ENCODE peak calls at places on chromosomes 4 and X, in seven cellular contexts. One of them, this sample, is unnamed.

GRCh38 chrX:114584434-114584943 is 603 bp downstream of the HTR2C start:
- DNase-seq in stomach: no peak
- DNase-seq in fibroblast of mammary gland: peak
- DNase-seq in psoas muscle: no peak
- DNase-seq in esophagus squamous epithelium: no peak
- DNase-seq in ascending aorta: no peak
- DNase-seq in spleen: peak
- DNase-seq in this sample: no peak

GRCh38 chrX:40539214-40540142 is 41.3 kb upstream of the ATP6AP2 start:
- DNase-seq in stomach: no peak
- DNase-seq in fibroblast of mammary gland: peak
- DNase-seq in psoas muscle: peak
- DNase-seq in esophagus squamous epithelium: no peak
- DNase-seq in ascending aorta: peak
- DNase-seq in spleen: peak
- DNase-seq in this sample: no peak

GRCh38 chrX:19964017-19964710 is 26.7 kb downstream of the BCLAF3 start:
- DNase-seq in stomach: no peak
- DNase-seq in fibroblast of mammary gland: peak
- DNase-seq in psoas muscle: no peak
- DNase-seq in esophagus squamous epithelium: no peak
- DNase-seq in ascending aorta: no peak
- DNase-seq in spleen: no peak
- DNase-seq in this sample: no peak

GRCh38 chr4:72744103-72744725 is 175.2 kb upstream of the ADAMTS3 start:
- DNase-seq in stomach: no peak
- DNase-seq in fibroblast of mammary gland: no peak
- DNase-seq in psoas muscle: no peak
- DNase-seq in esophagus squamous epithelium: no peak
- DNase-seq in ascending aorta: no peak
- DNase-seq in spleen: no peak
- DNase-seq in this sample: no peak

GRCh38 chrX:49204709-49205108 is 4.7 kb upstream of the SYP start:
- DNase-seq in stomach: no peak
- DNase-seq in fibroblast of mammary gland: no peak
- DNase-seq in psoas muscle: no peak
- DNase-seq in esophagus squamous epithelium: no peak
- DNase-seq in ascending aorta: no peak
- DNase-seq in spleen: no peak
- DNase-seq in this sample: peak

GRCh38 chrX:31126205-31126604 is 54.4 kb upstream of the FTHL17 start:
- DNase-seq in stomach: no peak
- DNase-seq in fibroblast of mammary gland: peak
- DNase-seq in psoas muscle: no peak
- DNase-seq in esophagus squamous epithelium: no peak
- DNase-seq in ascending aorta: no peak
- DNase-seq in spleen: no peak
- DNase-seq in this sample: no peak

GRCh38 chrX:19156223-19156622 is 34.0 kb upstream of the ADGRG2 start:
- DNase-seq in stomach: no peak
- DNase-seq in fibroblast of mammary gland: peak
- DNase-seq in psoas muscle: no peak
- DNase-seq in esophagus squamous epithelium: no peak
- DNase-seq in ascending aorta: no peak
- DNase-seq in spleen: no peak
- DNase-seq in this sample: no peak

GRCh38 chr4:152687974-152688599 is 8.3 kb upstream of the TMEM154 start:
- DNase-seq in stomach: no peak
- DNase-seq in fibroblast of mammary gland: no peak
- DNase-seq in psoas muscle: no peak
- DNase-seq in esophagus squamous epithelium: no peak
- DNase-seq in ascending aorta: no peak
- DNase-seq in spleen: no peak
- DNase-seq in this sample: no peak

GRCh38 chr4:97656034-97656720 is 487.1 kb downstream of the STPG2 start:
- DNase-seq in stomach: no peak
- DNase-seq in fibroblast of mammary gland: peak
- DNase-seq in psoas muscle: no peak
- DNase-seq in esophagus squamous epithelium: no peak
- DNase-seq in ascending aorta: no peak
- DNase-seq in spleen: no peak
- DNase-seq in this sample: no peak

GRCh38 chrX:1041051-1041450 is 171.4 kb downstream of the CRLF2 start:
- DNase-seq in stomach: no peak
- DNase-seq in fibroblast of mammary gland: no peak
- DNase-seq in psoas muscle: no peak
- DNase-seq in esophagus squamous epithelium: no peak
- DNase-seq in ascending aorta: peak
- DNase-seq in spleen: peak
- DNase-seq in this sample: no peak

DNA sequence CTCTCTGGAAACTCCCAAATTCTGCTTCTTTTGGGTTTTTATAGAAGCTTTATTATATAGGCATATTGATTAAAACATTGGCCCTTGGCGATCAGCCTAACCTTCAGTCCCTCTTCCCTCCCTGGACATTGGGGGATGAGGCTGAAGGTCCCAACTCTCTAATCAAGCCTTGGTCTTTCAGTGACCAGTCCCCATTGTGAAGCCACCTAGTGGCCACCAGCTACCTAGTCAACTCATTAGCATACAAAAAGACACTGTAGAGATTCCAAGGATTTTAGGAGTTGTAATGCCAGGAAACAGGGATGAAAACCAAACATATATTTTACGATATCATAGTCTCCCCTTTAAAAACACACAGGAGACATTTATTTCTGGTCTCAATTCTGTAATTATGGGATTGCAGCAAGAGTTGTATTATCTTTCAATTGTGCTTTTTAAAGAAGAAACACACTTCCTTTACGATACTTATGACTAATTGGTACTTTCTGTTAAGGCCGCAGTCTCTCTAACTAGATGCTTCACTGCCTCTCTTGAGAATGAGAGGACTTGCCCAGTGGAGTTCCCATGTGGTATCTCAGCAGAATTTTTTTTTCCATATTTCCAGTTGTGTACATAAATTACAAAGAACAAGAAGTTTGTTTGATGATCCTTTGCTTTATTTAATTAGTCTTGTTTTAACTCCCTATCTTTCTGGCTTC is 58.2 kb downstream of the WDR17 start:
- DNase-seq in stomach: peak
- DNase-seq in fibroblast of mammary gland: peak
- DNase-seq in psoas muscle: no peak
- DNase-seq in esophagus squamous epithelium: no peak
- DNase-seq in ascending aorta: no peak
- DNase-seq in spleen: no peak
- DNase-seq in this sample: peak
- TF ChIP-seq CTCF in stomach: peak
- TF ChIP-seq CTCF in fibroblast of mammary gland: peak
- TF ChIP-seq CTCF in psoas muscle: peak
- TF ChIP-seq CTCF in esophagus squamous epithelium: no peak
- TF ChIP-seq CTCF in ascending aorta: peak
- TF ChIP-seq CTCF in spleen: peak
- TF ChIP-seq CTCF in this sample: peak

GRCh38 chr4:104351696-104352095 is 143.0 kb downstream of the CXXC4 start:
- DNase-seq in stomach: no peak
- DNase-seq in fibroblast of mammary gland: no peak
- DNase-seq in psoas muscle: no peak
- DNase-seq in esophagus squamous epithelium: no peak
- DNase-seq in ascending aorta: no peak
- DNase-seq in spleen: no peak
- DNase-seq in this sample: no peak
- H3K4me3 ChIP-seq in stomach: no peak
- H3K4me3 ChIP-seq in fibroblast of mammary gland: no peak
- H3K4me3 ChIP-seq in psoas muscle: no peak
- H3K4me3 ChIP-seq in esophagus squamous epithelium: no peak
- H3K4me3 ChIP-seq in ascending aorta: no peak
- H3K4me3 ChIP-seq in spleen: no peak
- H3K4me3 ChIP-seq in this sample: no peak

DNA sequence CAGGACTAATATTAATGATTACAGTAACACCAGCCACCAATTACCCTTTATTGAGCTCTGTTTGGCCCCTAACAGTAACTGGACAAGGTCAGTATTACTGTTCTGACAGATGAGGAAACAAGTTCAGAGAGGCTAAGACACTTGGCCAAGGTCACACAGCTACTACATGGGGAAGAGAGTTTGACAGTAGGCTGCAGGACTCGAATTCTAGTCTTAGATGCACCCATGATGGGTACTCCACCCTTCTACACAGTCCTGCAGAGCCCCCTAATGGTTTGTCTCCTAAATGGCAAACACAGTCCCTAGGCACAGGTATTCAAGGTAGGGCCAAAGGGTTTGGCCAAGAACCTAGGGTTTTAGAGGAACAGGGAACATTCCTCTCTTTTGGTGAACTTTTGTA is 93.9 kb downstream of the NSUN7 start:
- DNase-seq in stomach: no peak
- DNase-seq in fibroblast of mammary gland: no peak
- DNase-seq in psoas muscle: no peak
- DNase-seq in esophagus squamous epithelium: no peak
- DNase-seq in ascending aorta: no peak
- DNase-seq in spleen: no peak
- DNase-seq in this sample: peak
- TF ChIP-seq CTCF in stomach: no peak
- TF ChIP-seq CTCF in fibroblast of mammary gland: peak
- TF ChIP-seq CTCF in psoas muscle: peak
- TF ChIP-seq CTCF in esophagus squamous epithelium: no peak
- TF ChIP-seq CTCF in ascending aorta: peak
- TF ChIP-seq CTCF in spleen: no peak
- TF ChIP-seq CTCF in this sample: no peak

GRCh38 chr4:137960371-137961050 is 281.6 kb downstream of the SLC7A11 start:
- DNase-seq in stomach: no peak
- DNase-seq in fibroblast of mammary gland: peak
- DNase-seq in psoas muscle: no peak
- DNase-seq in esophagus squamous epithelium: no peak
- DNase-seq in ascending aorta: no peak
- DNase-seq in spleen: no peak
- DNase-seq in this sample: no peak

GRCh38 chr4:137955615-137956014 is 286.5 kb downstream of the SLC7A11 start:
- DNase-seq in stomach: no peak
- DNase-seq in fibroblast of mammary gland: no peak
- DNase-seq in psoas muscle: no peak
- DNase-seq in esophagus squamous epithelium: no peak
- DNase-seq in ascending aorta: no peak
- DNase-seq in spleen: no peak
- DNase-seq in this sample: no peak

GRCh38 chr4:137956256-137956655 is 285.9 kb downstream of the SLC7A11 start:
- DNase-seq in stomach: no peak
- DNase-seq in fibroblast of mammary gland: peak
- DNase-seq in psoas muscle: no peak
- DNase-seq in esophagus squamous epithelium: no peak
- DNase-seq in ascending aorta: no peak
- DNase-seq in spleen: no peak
- DNase-seq in this sample: no peak

DNA sequence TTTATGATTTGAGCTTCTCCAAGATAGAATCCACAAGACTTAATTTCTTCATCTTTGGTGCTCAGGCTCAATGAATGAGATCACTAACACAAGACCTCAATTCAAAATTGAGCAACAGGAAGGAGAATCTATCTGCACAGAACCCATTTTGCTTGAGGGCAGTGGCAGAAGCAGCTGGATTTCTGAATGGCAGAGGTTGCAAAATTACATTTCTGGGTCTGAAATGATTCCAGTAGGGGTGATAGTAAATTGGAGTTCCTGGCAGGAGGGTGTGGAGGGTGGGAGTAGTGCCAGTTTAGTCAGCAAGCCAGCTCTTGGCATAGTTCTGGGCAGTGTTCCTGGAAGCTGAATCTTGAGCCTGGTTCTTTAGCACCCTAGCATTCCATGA is 281.1 kb downstream of the SLC7A11 start:
- DNase-seq in stomach: no peak
- DNase-seq in fibroblast of mammary gland: no peak
- DNase-seq in psoas muscle: no peak
- DNase-seq in esophagus squamous epithelium: no peak
- DNase-seq in ascending aorta: no peak
- DNase-seq in spleen: no peak
- DNase-seq in this sample: no peak
- H3K4me3 ChIP-seq in stomach: no peak
- H3K4me3 ChIP-seq in fibroblast of mammary gland: no peak
- H3K4me3 ChIP-seq in psoas muscle: no peak
- H3K4me3 ChIP-seq in esophagus squamous epithelium: no peak
- H3K4me3 ChIP-seq in ascending aorta: no peak
- H3K4me3 ChIP-seq in spleen: no peak
- H3K4me3 ChIP-seq in this sample: no peak

GRCh38 chrX:70954871-70955270 is 24.0 kb upstream of the SLC7A3 start:
- DNase-seq in stomach: no peak
- DNase-seq in fibroblast of mammary gland: no peak
- DNase-seq in psoas muscle: no peak
- DNase-seq in esophagus squamous epithelium: no peak
- DNase-seq in ascending aorta: no peak
- DNase-seq in spleen: no peak
- DNase-seq in this sample: no peak

GRCh38 chrX:70960728-70961127 is 29.8 kb upstream of the SLC7A3 start:
- DNase-seq in stomach: no peak
- DNase-seq in fibroblast of mammary gland: no peak
- DNase-seq in psoas muscle: no peak
- DNase-seq in esophagus squamous epithelium: no peak
- DNase-seq in ascending aorta: no peak
- DNase-seq in spleen: no peak
- DNase-seq in this sample: no peak
- TF ChIP-seq CTCF in stomach: no peak
- TF ChIP-seq CTCF in fibroblast of mammary gland: no peak
- TF ChIP-seq CTCF in psoas muscle: no peak
- TF ChIP-seq CTCF in esophagus squamous epithelium: no peak
- TF ChIP-seq CTCF in ascending aorta: no peak
- TF ChIP-seq CTCF in spleen: no peak
- TF ChIP-seq CTCF in this sample: peak

GRCh38 chr4:3202836-3203820 is 45.8 kb upstream of the MSANTD1 start:
- DNase-seq in stomach: no peak
- DNase-seq in fibroblast of mammary gland: peak
- DNase-seq in psoas muscle: no peak
- DNase-seq in esophagus squamous epithelium: no peak
- DNase-seq in ascending aorta: peak
- DNase-seq in spleen: no peak
- DNase-seq in this sample: no peak
- H3K4me3 ChIP-seq in stomach: no peak
- H3K4me3 ChIP-seq in fibroblast of mammary gland: no peak
- H3K4me3 ChIP-seq in psoas muscle: no peak
- H3K4me3 ChIP-seq in esophagus squamous epithelium: no peak
- H3K4me3 ChIP-seq in ascending aorta: no peak
- H3K4me3 ChIP-seq in spleen: peak
- H3K4me3 ChIP-seq in this sample: no peak

GRCh38 chrX:17183566-17183965 is 191.4 kb upstream of the NHS start:
- DNase-seq in stomach: no peak
- DNase-seq in fibroblast of mammary gland: no peak
- DNase-seq in psoas muscle: no peak
- DNase-seq in esophagus squamous epithelium: no peak
- DNase-seq in ascending aorta: no peak
- DNase-seq in spleen: no peak
- DNase-seq in this sample: no peak
- TF ChIP-seq CTCF in stomach: no peak
- TF ChIP-seq CTCF in fibroblast of mammary gland: no peak
- TF ChIP-seq CTCF in psoas muscle: no peak
- TF ChIP-seq CTCF in esophagus squamous epithelium: no peak
- TF ChIP-seq CTCF in ascending aorta: no peak
- TF ChIP-seq CTCF in spleen: no peak
- TF ChIP-seq CTCF in this sample: no peak

DNA sequence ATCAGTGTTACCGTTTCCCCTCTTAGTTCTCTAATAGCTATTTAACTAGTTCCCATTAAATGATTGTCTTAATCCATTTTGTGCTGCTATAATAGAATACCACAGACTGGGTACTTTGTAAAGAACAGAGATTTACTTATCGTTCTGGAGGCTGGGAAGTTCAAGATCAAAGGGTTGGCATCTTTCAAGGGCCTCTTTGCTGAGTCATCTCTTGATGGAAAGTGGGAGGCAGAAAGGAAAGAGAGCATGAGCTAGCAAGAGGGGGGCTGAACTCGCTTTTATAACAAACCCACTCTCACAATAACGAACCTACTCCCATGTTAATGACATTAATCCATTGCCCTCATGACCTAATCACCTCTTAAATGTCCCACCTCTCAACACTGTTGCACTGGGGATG is 17.4 kb upstream of the NKX3-2 start:
- DNase-seq in stomach: no peak
- DNase-seq in fibroblast of mammary gland: no peak
- DNase-seq in psoas muscle: no peak
- DNase-seq in esophagus squamous epithelium: no peak
- DNase-seq in ascending aorta: no peak
- DNase-seq in spleen: no peak
- DNase-seq in this sample: no peak
- H3K4me3 ChIP-seq in stomach: no peak
- H3K4me3 ChIP-seq in fibroblast of mammary gland: no peak
- H3K4me3 ChIP-seq in psoas muscle: no peak
- H3K4me3 ChIP-seq in esophagus squamous epithelium: no peak
- H3K4me3 ChIP-seq in ascending aorta: no peak
- H3K4me3 ChIP-seq in spleen: no peak
- H3K4me3 ChIP-seq in this sample: no peak